ENCODE peak calls at places on chromosomes 4 and X, in five cellular contexts. One of them, this sample, is unnamed.
A peak's percentile ranks its signal among the peaks of the same experiment; 100 is the strongest.

GRCh38 chr4:139329665-139330200 is 27.5 kb upstream of the NDUFC1 start:
- DNase-seq in D341Med: no peak
- DNase-seq in body of pancreas: no peak
- DNase-seq in left kidney: no peak
- DNase-seq in endothelial cell: no peak
- DNase-seq in this sample: no peak

GRCh38 chr4:178426871-178427270 is 984.6 kb upstream of the AGA start:
- DNase-seq in left kidney: no peak
- DNase-seq in body of pancreas: no peak
- DNase-seq in endothelial cell: no peak
- DNase-seq in D341Med: no peak
- DNase-seq in this sample: no peak

GRCh38 chrX:43646800-43647199 is 9.3 kb upstream of the MAOA start:
- DNase-seq in left kidney: no peak
- DNase-seq in endothelial cell: no peak
- DNase-seq in D341Med: no peak
- DNase-seq in body of pancreas: no peak
- DNase-seq in this sample: no peak

GRCh38 chr4:13950491-13950890 is 323.0 kb upstream of the BOD1L1 start:
- DNase-seq in body of pancreas: no peak
- DNase-seq in left kidney: no peak
- DNase-seq in D341Med: no peak
- DNase-seq in endothelial cell: no peak
- DNase-seq in this sample: no peak

GRCh38 chrX:103565752-103566151 is 19.6 kb upstream of the TCEAL4 start:
- DNase-seq in endothelial cell: no peak
- DNase-seq in left kidney: no peak
- DNase-seq in D341Med: no peak
- DNase-seq in body of pancreas: no peak
- DNase-seq in this sample: no peak

GRCh38 chr4:77155631-77156345 is 1.2 kb upstream of the CCNG2 start:
- DNase-seq in D341Med: no peak
- DNase-seq in endothelial cell: no peak
- DNase-seq in body of pancreas: no peak
- DNase-seq in left kidney: peak; percentile 53
- DNase-seq in this sample: no peak

GRCh38 chrX:25523574-25523973 is 507.8 kb upstream of the ARX start:
- DNase-seq in D341Med: peak; percentile 57
- DNase-seq in left kidney: peak; percentile 71
- DNase-seq in body of pancreas: no peak
- DNase-seq in endothelial cell: peak; percentile 40
- DNase-seq in this sample: no peak

GRCh38 chr4:2484993-2485392 is 16.1 kb downstream of the RNF4 start:
- DNase-seq in endothelial cell: peak; percentile 29
- DNase-seq in body of pancreas: peak; percentile 67
- DNase-seq in D341Med: no peak
- DNase-seq in left kidney: peak; percentile 28
- DNase-seq in this sample: no peak

GRCh38 chr4:170465434-170465833 is 375.7 kb upstream of the AADAT start:
- DNase-seq in body of pancreas: no peak
- DNase-seq in left kidney: no peak
- DNase-seq in endothelial cell: no peak
- DNase-seq in D341Med: no peak
- DNase-seq in this sample: no peak

GRCh38 chr4:82745173-82745842 is 53.3 kb downstream of the SCD5 start:
- DNase-seq in endothelial cell: no peak
- DNase-seq in body of pancreas: peak; percentile 69
- DNase-seq in left kidney: no peak
- DNase-seq in D341Med: no peak
- DNase-seq in this sample: no peak

GRCh38 chr4:169971456-169972015 is 54.7 kb downstream of the MFAP3L start:
- DNase-seq in body of pancreas: no peak
- DNase-seq in left kidney: no peak
- DNase-seq in D341Med: no peak
- DNase-seq in endothelial cell: no peak
- DNase-seq in this sample: no peak

GRCh38 chrX:48569958-48570357 is 4.3 kb upstream of the RBM3 start:
- DNase-seq in D341Med: no peak
- DNase-seq in endothelial cell: no peak
- DNase-seq in body of pancreas: no peak
- DNase-seq in left kidney: no peak
- DNase-seq in this sample: no peak

GRCh38 chr4:40099010-40099409 is 42.4 kb downstream of the N4BP2 start:
- DNase-seq in D341Med: no peak
- DNase-seq in left kidney: no peak
- DNase-seq in endothelial cell: no peak
- DNase-seq in body of pancreas: no peak
- DNase-seq in this sample: no peak

GRCh38 chr4:3452376-3452775 is 10.6 kb downstream of the HGFAC start:
- DNase-seq in endothelial cell: no peak
- DNase-seq in D341Med: no peak
- DNase-seq in body of pancreas: peak; percentile 41
- DNase-seq in left kidney: peak; percentile 57
- DNase-seq in this sample: no peak

GRCh38 chr4:152360045-152360410 is 175.9 kb downstream of the FBXW7 start:
- DNase-seq in left kidney: no peak
- DNase-seq in endothelial cell: no peak
- DNase-seq in body of pancreas: no peak
- DNase-seq in D341Med: no peak
- DNase-seq in this sample: no peak

GRCh38 chr4:43709443-43709842 is 739.2 kb downstream of the KCTD8 start:
- DNase-seq in left kidney: no peak
- DNase-seq in D341Med: no peak
- DNase-seq in endothelial cell: no peak
- DNase-seq in body of pancreas: no peak
- DNase-seq in this sample: no peak

GRCh38 chr4:10006236-10006603 is 15.1 kb downstream of the SLC2A9 start:
- DNase-seq in body of pancreas: peak; percentile 67
- DNase-seq in D341Med: no peak
- DNase-seq in endothelial cell: no peak
- DNase-seq in left kidney: peak; percentile 63
- DNase-seq in this sample: no peak

GRCh38 chr4:165308606-165309005 is 18.9 kb upstream of the MSMO1 start:
- DNase-seq in left kidney: no peak
- DNase-seq in endothelial cell: no peak
- DNase-seq in body of pancreas: no peak
- DNase-seq in D341Med: no peak
- DNase-seq in this sample: no peak

GRCh38 chrX:15151267-15152196 is 118.4 kb downstream of the ASB9 start:
- DNase-seq in D341Med: no peak
- DNase-seq in body of pancreas: no peak
- DNase-seq in left kidney: no peak
- DNase-seq in endothelial cell: no peak
- DNase-seq in this sample: no peak

GRCh38 chr4:168541608-168541953 is 44.7 kb downstream of the PALLD start:
- DNase-seq in D341Med: no peak
- DNase-seq in body of pancreas: no peak
- DNase-seq in left kidney: no peak
- DNase-seq in endothelial cell: no peak
- DNase-seq in this sample: no peak

GRCh38 chrX:125137521-125137920 is 182.2 kb upstream of the TEX13C start:
- DNase-seq in D341Med: no peak
- DNase-seq in endothelial cell: no peak
- DNase-seq in body of pancreas: no peak
- DNase-seq in left kidney: no peak
- DNase-seq in this sample: no peak